ENCODE peak calls at places on chromosomes 4 and X, in nine cellular contexts. T is upper lobe of left lung, D is K562, J is prostate gland, Q is breast epithelium, F is HCT116, P is sigmoid colon, Y is esophagus muscularis mucosa, V is H1. S is an unnamed sample. For H3K9me3, the result is how much of the 10 kb centered on the place peaks cover.

GRCh38 chr4:45399116-45399515 is 672.8 kb upstream of the GNPDA2 start:
- DNase-seq in V (no peak), D (no peak), J (no peak), P (no peak), T (no peak), F (no peak), Q (no peak), Y (no peak), S (no peak)

GRCh38 chr4:131644619-131645018 is 1504.5 kb upstream of the PCDH10 start:
- DNase-seq in F (peak), V (peak), J (no peak), T (no peak), Q (no peak), P (no peak), D (no peak), Y (no peak), S (no peak)

GRCh38 chrX:1468250-1468772 is 15.6 kb upstream of the ASMTL start:
- DNase-seq in Y (peak), J (no peak), T (peak), Q (no peak), V (peak), D (no peak), P (peak), F (no peak), S (peak)

GRCh38 chrX:39458779-39459178 is 639.0 kb downstream of the BCOR start:
- DNase-seq in Q (no peak), T (no peak), P (no peak), V (no peak), J (no peak), D (no peak), F (no peak), Y (no peak), S (no peak)

GRCh38 chr4:128410037-128410436 is 122.4 kb upstream of the PGRMC2 start:
- DNase-seq in D (no peak), F (no peak), Q (no peak), Y (no peak), V (no peak), T (no peak), J (no peak), P (no peak), S (no peak)

GRCh38 chr4:82851902-82852750 is 38.8 kb downstream of the SEC31A start:
- DNase-seq in D (no peak), F (peak), P (no peak), Q (no peak), Y (no peak), J (no peak), V (no peak), T (no peak), S (no peak)

GRCh38 chr4:135368826-135369225 is 1167.2 kb upstream of the PABPC4L start:
- DNase-seq in J (no peak), V (no peak), Y (no peak), F (no peak), T (no peak), D (no peak), Q (no peak), P (no peak), S (no peak)

GRCh38 chr4:101210331-101210730 is 137.0 kb downstream of the PPP3CA start:
- DNase-seq in Y (no peak), V (no peak), D (no peak), P (no peak), F (no peak), T (no peak), J (no peak), Q (no peak), S (no peak)

GRCh38 chrX:115023139-115023538 is 5.7 kb upstream of the IL13RA2 start:
- DNase-seq in D (peak), T (no peak), P (no peak), J (peak), F (peak), Y (no peak), V (no peak), Q (no peak), S (no peak)

GRCh38 chr4:27018076-27018475 is 157.4 kb downstream of the STIM2 start:
- DNase-seq in J (no peak), F (no peak), Q (no peak), P (no peak), V (no peak), D (no peak), Y (no peak), T (no peak), S (no peak)

GRCh38 chr4:82320351-82320750 is 53.4 kb downstream of the HNRNPD start:
- DNase-seq in Q (no peak), D (no peak), Y (no peak), P (no peak), V (no peak), F (no peak), J (no peak), T (no peak), S (no peak)

GRCh38 chr4:108210989-108211725 is 42.4 kb upstream of the LEF1 start:
- DNase-seq in V (no peak), P (no peak), D (no peak), Q (no peak), J (no peak), F (no peak), Y (no peak), T (no peak), S (no peak)

GRCh38 chrX:149370097-149370496 is 135.0 kb downstream of the IDS start:
- DNase-seq in J (no peak), V (no peak), P (no peak), D (no peak), F (no peak), T (no peak), Y (no peak), Q (no peak), S (no peak)

GRCh38 chrX:65035451-65035779 is 59.2 kb upstream of the ZC4H2 start:
- DNase-seq in P (no peak), Y (no peak), J (peak), Q (no peak), F (no peak), T (peak), V (peak), D (peak), S (peak)

GRCh38 chr4:26779674-26780073 is 81.0 kb upstream of the STIM2 start:
- DNase-seq in P (no peak), D (no peak), J (peak), Y (no peak), T (no peak), Q (no peak), F (peak), V (no peak), S (no peak)

GRCh38 chrX:33126469-33126868 is 84.9 kb downstream of the DMD start:
- DNase-seq in D (no peak), V (no peak), T (no peak), F (no peak), Y (no peak), J (no peak), P (no peak), Q (no peak), S (no peak)

GRCh38 chr4:109296545-109296944 is 5.9 kb downstream of the COL25A1 start:
- DNase-seq in F (no peak), T (no peak), P (no peak), J (no peak), D (no peak), Q (no peak), V (no peak), Y (no peak), S (no peak)

GRCh38 chrX:48045410-48046311 is 25.8 kb downstream of the ZNF630 start:
- DNase-seq in P (no peak), Y (no peak), T (no peak), J (no peak), Q (no peak), F (peak), D (no peak), V (no peak), S (no peak)

GRCh38 chrX:47831788-47832187 is 4.9 kb upstream of the ZNF81 start:
- DNase-seq in T (no peak), P (no peak), D (peak), Y (no peak), V (peak), J (no peak), F (peak), Q (no peak), S (peak)

DNA sequence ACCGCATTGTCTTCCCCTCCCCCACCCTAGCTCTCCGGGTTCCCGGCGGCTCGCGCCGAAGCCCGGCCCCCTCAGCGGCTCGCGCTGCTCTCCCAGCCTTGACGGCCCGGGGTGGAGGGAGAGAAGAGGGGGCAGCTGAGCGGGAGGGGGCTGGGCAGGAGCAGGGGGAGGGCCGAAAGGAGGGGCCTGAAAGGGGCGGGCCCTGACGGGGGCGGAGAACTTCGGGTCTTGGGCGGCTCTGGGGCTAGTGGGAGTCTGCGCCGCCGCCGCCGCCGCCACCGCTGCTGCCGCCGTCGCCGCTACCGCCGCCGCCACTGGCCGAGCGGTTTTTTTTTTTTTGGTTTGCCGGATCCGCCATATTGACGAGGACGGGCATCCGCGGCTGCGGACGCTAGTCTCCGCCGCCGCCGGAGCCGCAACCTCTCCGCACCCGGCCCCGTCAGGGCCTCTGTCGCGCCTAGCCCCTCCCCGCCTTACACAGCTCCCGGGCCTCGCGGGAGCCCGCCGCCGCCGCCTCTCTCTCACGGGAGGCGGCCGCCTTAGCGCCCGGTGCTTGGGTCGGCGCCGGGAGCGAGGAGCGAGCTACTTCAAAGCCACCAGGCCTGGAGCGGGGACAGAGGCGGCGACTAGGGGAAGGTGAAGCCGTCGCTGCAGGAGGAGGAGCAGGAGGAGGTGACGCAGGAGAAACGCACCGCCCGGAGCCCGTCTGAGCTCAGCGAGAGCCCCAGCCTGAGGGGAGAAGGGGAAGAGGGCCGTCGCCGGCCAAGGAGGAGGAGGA is at the start of gene USP9X:
- DNase-seq in T (peak), F (peak), D (peak), Q (peak), J (peak), V (peak), P (peak), Y (peak), S (peak)
- TF ChIP-seq POLR2AphosphoS5 in T (no peak), F (peak), D (no peak), Q (peak), J (peak), V (peak), P (peak), Y (peak), S (peak)

GRCh38 chr4:117835566-117835965 is 198.7 kb upstream of the NDST3 start:
- DNase-seq in J (no peak), P (no peak), Q (no peak), V (no peak), D (no peak), Y (no peak), F (no peak), T (peak), S (no peak)
- H3K9me3 ChIP-seq in J (under half), P (under half), Q (under half), V (under half), D (under half), Y (under half), F (under half), T (under half), S (under half)

GRCh38 chr4:6011686-6012085 is 6.5 kb downstream of the C4orf50 start:
- DNase-seq in Y (no peak), P (no peak), V (no peak), Q (no peak), J (peak), T (peak), F (no peak), D (no peak), S (no peak)

GRCh38 chr4:6013564-6013963 is 4.7 kb downstream of the C4orf50 start:
- DNase-seq in T (no peak), Y (no peak), F (no peak), V (no peak), P (no peak), D (no peak), Q (no peak), J (no peak), S (no peak)

GRCh38 chr4:6011271-6011671 is 7.0 kb downstream of the C4orf50 start:
- DNase-seq in D (no peak), P (no peak), F (no peak), T (no peak), V (no peak), Y (no peak), Q (no peak), J (no peak), S (no peak)

GRCh38 chr4:6010789-6011188 is 7.4 kb downstream of the C4orf50 start:
- DNase-seq in Y (no peak), Q (no peak), T (no peak), V (no peak), P (no peak), D (no peak), J (no peak), F (no peak), S (peak)

GRCh38 chr4:6012200-6012599 is 6.0 kb downstream of the C4orf50 start:
- DNase-seq in T (no peak), Q (no peak), F (no peak), Y (no peak), D (no peak), J (no peak), P (no peak), V (no peak), S (no peak)
- TF ChIP-seq POLR2AphosphoS5 in T (no peak), Q (no peak), F (no peak), Y (no peak), D (no peak), J (no peak), P (no peak), V (no peak), S (no peak)

DNA sequence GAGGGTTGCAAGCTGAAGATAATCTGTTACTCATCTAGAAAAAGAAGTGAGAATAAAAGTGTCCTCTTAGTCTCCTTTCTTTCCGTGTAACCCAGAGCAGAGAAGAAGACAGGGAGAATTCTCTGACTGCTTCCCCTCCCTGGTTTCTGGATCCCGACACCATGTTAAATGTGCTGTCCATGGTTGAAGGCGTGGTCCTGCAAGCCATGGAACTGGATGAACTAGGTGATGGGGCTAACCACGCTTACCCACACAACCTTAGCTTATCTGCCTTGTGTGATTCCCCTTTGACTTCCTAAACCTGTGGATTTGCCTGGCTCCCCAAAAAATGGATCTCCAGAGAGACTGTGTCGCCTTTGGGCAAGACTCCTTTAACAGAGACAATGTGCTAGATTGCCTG is 907.6 kb downstream of the FSTL5 start:
- DNase-seq in T (no peak), Q (no peak), Y (no peak), J (no peak), F (peak), P (no peak), V (no peak), D (no peak), S (no peak)
- H3K9me3 ChIP-seq in T (under half), Q (under half), Y (under half), J (under half), F (under half), P (under half), V (under half), D (under half), S (under half)

GRCh38 chr4:102787944-102788343 is 27.2 kb upstream of the MANBA start:
- DNase-seq in T (no peak), J (no peak), P (no peak), F (no peak), V (no peak), D (no peak), Y (no peak), Q (no peak), S (no peak)

GRCh38 chr4:102792361-102792936 is 31.7 kb upstream of the MANBA start:
- DNase-seq in F (no peak), Y (no peak), V (no peak), P (no peak), J (no peak), Q (no peak), D (no peak), T (no peak), S (no peak)

GRCh38 chr4:102794999-102795398 is 32.4 kb downstream of the UBE2D3 start:
- DNase-seq in D (no peak), P (no peak), Q (no peak), J (no peak), T (no peak), Y (no peak), V (no peak), F (no peak), S (no peak)

GRCh38 chr4:102789317-102789717 is 28.5 kb upstream of the MANBA start:
- DNase-seq in T (no peak), J (no peak), Y (no peak), D (no peak), V (no peak), F (no peak), Q (no peak), P (no peak), S (no peak)

DNA sequence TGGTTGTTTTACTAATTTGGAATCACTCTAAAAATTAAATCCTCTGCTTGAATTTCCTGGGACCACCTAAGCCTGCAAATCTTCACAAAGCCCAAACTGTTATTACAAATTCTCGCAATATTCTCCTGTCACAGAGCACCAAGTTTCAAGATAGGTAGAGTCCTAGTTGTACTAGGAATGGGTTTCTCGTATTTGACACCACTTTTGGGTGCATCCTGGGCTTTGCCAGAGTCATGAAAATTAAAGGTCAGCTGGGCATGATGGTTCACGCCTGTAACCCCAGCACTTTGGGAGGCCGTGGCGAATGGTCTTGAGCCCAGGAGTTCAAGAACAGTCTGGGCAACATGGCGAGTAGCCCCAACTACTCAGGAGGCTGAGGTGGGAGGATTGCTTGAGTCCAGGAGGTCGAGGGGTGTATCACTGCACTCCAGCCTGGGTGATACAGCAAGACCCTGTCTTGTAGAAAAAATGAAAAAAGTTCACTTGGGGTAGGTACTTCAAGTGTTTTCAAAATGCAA is 30.6 kb upstream of the MANBA start:
- DNase-seq in V (no peak), T (no peak), F (no peak), D (no peak), P (no peak), J (no peak), Y (no peak), Q (no peak), S (no peak)
- TF ChIP-seq POLR2AphosphoS5 in V (peak), T (no peak), F (no peak), D (no peak), P (no peak), J (no peak), Y (peak), Q (no peak), S (peak)